ENCODE peak calls at places on chromosomes 11 and 22, in four cellular contexts. J is HepG2, O is HEK293T, N is K562. F is an unnamed sample.
A peak's percentile ranks its signal among the peaks of the same experiment; 100 is the strongest.

GRCh38 chr22:47691152-47691895 is 928.9 kb downstream of the TBC1D22A start:
- DNase-seq in N (no peak), J (no peak), O (no peak), F (no peak)

GRCh38 chr22:23062616-23063538 is 7.4 kb upstream of the GNAZ start:
- DNase-seq in O (no peak), N (no peak), J (no peak), F (peak; percentile 2)

GRCh38 chr11:111408789-111409727 is 30.0 kb upstream of the POU2AF1 start:
- DNase-seq in J (no peak), N (no peak), O (no peak), F (no peak)

GRCh38 chr11:125960771-125961170 is 14.9 kb downstream of the VSIG10L2 start:
- DNase-seq in J (no peak), N (no peak), O (no peak), F (no peak)

GRCh38 chr22:39244073-39244495 is 698 bp downstream of the PDGFB start:
- DNase-seq in O (no peak), J (no peak), N (peak; percentile 51), F (no peak)

GRCh38 chr11:77090046-77090372 is 12.6 kb upstream of the OMP start:
- DNase-seq in O (no peak), N (no peak), J (no peak), F (no peak)

GRCh38 chr22:23826510-23827350 is 12.1 kb downstream of the DERL3 start:
- DNase-seq in N (no peak), O (no peak), J (no peak), F (no peak)

GRCh38 chr11:61176446-61176845 is 15.2 kb upstream of the VPS37C start:
- DNase-seq in J (no peak), N (no peak), O (no peak), F (no peak)

GRCh38 chr11:128235958-128236357 is 351.4 kb downstream of the ETS1 start:
- DNase-seq in N (no peak), O (no peak), J (no peak), F (no peak)

GRCh38 chr11:121890377-121890776 is 225.6 kb downstream of the BLID start:
- DNase-seq in O (no peak), N (no peak), J (no peak), F (no peak)

GRCh38 chr11:46294365-46295309 is 17.2 kb downstream of the CREB3L1 start:
- DNase-seq in N (peak; percentile 71), J (no peak), O (no peak), F (peak; percentile 78)

GRCh38 chr22:34111210-34111824 is 191.0 kb upstream of the LARGE1 start:
- DNase-seq in N (peak; percentile 23), O (peak; percentile 65), J (peak; percentile 22), F (peak; percentile 49)

GRCh38 chr11:3155691-3156258 is 9.3 kb downstream of the OSBPL5 start:
- DNase-seq in J (no peak), N (no peak), O (no peak), F (no peak)

GRCh38 chr11:104142701-104143100 is 21.2 kb downstream of the PDGFD start:
- DNase-seq in N (no peak), O (no peak), J (no peak), F (no peak)

GRCh38 chr11:76579047-76579751 is 91.3 kb downstream of the LRRC32 start:
- DNase-seq in N (peak; percentile 46), O (no peak), J (no peak), F (peak; percentile 50)

GRCh38 chr11:119315139-119316016 is 1.6 kb downstream of the MCAM start:
- DNase-seq in N (no peak), O (no peak), J (no peak), F (peak; percentile 74)

GRCh38 chr22:43850529-43850928 is 11.8 kb downstream of the SULT4A1 start:
- DNase-seq in N (no peak), O (no peak), J (no peak), F (no peak)

GRCh38 chr22:33835196-33835788 is 85.0 kb downstream of the LARGE1 start:
- DNase-seq in O (no peak), N (no peak), J (no peak), F (no peak)

GRCh38 chr11:124923296-124923695 is 4.2 kb downstream of the HEPN1 start:
- DNase-seq in J (no peak), N (no peak), O (no peak), F (no peak)

GRCh38 chr11:44248109-44248508 is 61.8 kb downstream of the ALX4 start:
- DNase-seq in N (no peak), O (no peak), J (no peak), F (no peak)

GRCh38 chr11:116707250-116707649 is 65.5 kb downstream of the BUD13 start:
- DNase-seq in O (no peak), J (no peak), N (no peak), F (no peak)

GRCh38 chr11:12818333-12819015 is 144.3 kb downstream of the TEAD1 start:
- DNase-seq in N (no peak), J (no peak), O (no peak), F (no peak)

GRCh38 chr11:47992959-47993820 is 12.8 kb downstream of the PTPRJ start:
- DNase-seq in N (peak; percentile 72), J (no peak), O (no peak), F (no peak)

GRCh38 chr11:3085052-3085451 is 27.8 kb upstream of the CARS1 start:
- DNase-seq in O (no peak), N (no peak), J (no peak), F (no peak)

GRCh38 chr22:27207907-27208306 is 550.5 kb downstream of the MIAT start:
- DNase-seq in O (no peak), J (no peak), N (no peak), F (no peak)

GRCh38 chr11:73614591-73614990 is 16.7 kb upstream of the FAM168A start:
- DNase-seq in O (no peak), N (no peak), J (no peak), F (no peak)

GRCh38 chr11:12232819-12233601 is 122.6 kb downstream of the MICAL2 start:
- DNase-seq in O (no peak), N (no peak), J (no peak), F (no peak)

GRCh38 chr22:18023509-18024275 is 669 bp downstream of the MICAL3 start:
- DNase-seq in J (no peak), N (peak; percentile 61), O (peak; percentile 87), F (peak; percentile 67)

GRCh38 chr11:23313001-23313400 is 452.7 kb upstream of the CCDC179 start:
- DNase-seq in J (no peak), N (no peak), O (no peak), F (no peak)

GRCh38 chr11:58905141-58905715 is 34.1 kb upstream of the GLYATL1 start:
- DNase-seq in J (no peak), N (no peak), O (no peak), F (peak; percentile 62)

GRCh38 chr11:115377882-115378296 is 126.3 kb downstream of the CADM1 start:
- DNase-seq in O (no peak), J (peak; percentile 91), N (no peak), F (no peak)

GRCh38 chr11:8335683-8336082 is 72.0 kb upstream of the LMO1 start:
- DNase-seq in N (no peak), O (no peak), J (no peak), F (no peak)

GRCh38 chr11:6587360-6587953 is 16.0 kb downstream of the RRP8 start:
- DNase-seq in N (no peak), J (no peak), O (no peak), F (no peak)
- TF ChIP-seq ELF4 in N (no peak), J (no peak), O (no peak), F (no peak)

DNA sequence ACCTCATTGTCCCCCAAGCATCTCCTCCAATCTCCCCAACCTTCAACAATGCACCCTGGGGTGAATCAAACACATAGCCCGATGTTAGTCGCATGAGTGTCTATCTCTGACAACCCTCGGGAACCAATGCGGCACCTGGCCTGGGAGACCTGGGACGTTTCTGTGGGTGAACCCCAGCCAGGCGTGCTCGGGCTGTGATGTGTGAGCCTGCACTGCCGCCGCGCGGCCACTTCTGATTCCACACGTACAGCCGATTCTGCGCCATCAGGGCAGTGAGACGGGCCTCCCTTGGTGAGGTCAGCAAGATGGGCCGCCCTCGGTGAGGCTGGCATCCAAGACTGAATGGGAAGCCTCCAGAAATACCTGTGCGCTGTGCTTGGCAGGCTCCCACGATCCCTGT is 5.2 kb upstream of the H19 start:
- DNase-seq in J (no peak), N (no peak), O (no peak), F (no peak)
- TF ChIP-seq ELF4 in J (no peak), N (no peak), O (no peak), F (no peak)

DNA sequence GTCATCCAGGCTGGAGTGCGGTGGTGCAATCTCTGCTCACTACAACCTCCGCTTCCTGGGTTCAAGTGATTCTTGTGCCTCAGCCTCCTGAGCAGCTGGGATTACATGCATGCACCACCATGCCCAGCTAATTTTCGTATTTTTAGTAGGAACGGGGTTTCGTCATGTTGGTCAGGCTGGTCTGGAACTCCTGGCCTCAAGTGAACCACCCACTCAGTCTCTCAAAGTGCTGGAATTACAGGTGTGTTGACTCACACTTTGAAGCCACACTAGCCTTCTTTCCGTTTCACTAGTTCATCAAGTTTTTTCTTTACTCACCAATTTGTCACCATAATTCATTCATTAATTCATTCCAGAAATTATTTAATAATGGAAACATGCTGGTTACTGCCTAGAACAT is 298.4 kb upstream of the MTNR1B start:
- DNase-seq in O (no peak), J (no peak), N (no peak), F (no peak)
- TF ChIP-seq ELF4 in O (no peak), J (no peak), N (no peak), F (no peak)

GRCh38 chr11:69231466-69232018 is 62.4 kb upstream of the MYEOV start:
- DNase-seq in J (no peak), N (no peak), O (no peak), F (no peak)

GRCh38 chr11:69234740-69235710 is 58.9 kb upstream of the MYEOV start:
- DNase-seq in N (peak; percentile 77), J (no peak), O (no peak), F (no peak)

GRCh38 chr11:69234171-69234570 is 59.8 kb upstream of the MYEOV start:
- DNase-seq in O (no peak), N (no peak), J (no peak), F (no peak)

GRCh38 chr11:69232821-69233760 is 60.9 kb upstream of the MYEOV start:
- DNase-seq in N (no peak), O (no peak), J (no peak), F (no peak)

GRCh38 chr11:69233761-69234136 is 60.2 kb upstream of the MYEOV start:
- DNase-seq in J (no peak), N (no peak), O (no peak), F (no peak)
- TF ChIP-seq ELF4 in J (no peak), N (no peak), O (no peak), F (no peak)

GRCh38 chr11:85737738-85738137 is 51.7 kb upstream of the CCDC89 start:
- DNase-seq in J (no peak), N (no peak), O (no peak), F (no peak)
- TF ChIP-seq ELF4 in J (no peak), N (no peak), O (no peak), F (no peak)

F was measured in WTC11.